ENCODE peak calls at places on chromosome 7, in four cellular contexts. One of them, this sample, is unnamed. For H3K9me3 and H3K4me1, the result is how much of the 10 kb centered on the place peaks cover.

GRCh38 chr7:32030904-32031692 is 39.1 kb downstream of the PDE1C start:
- DNase-seq in PC-9: no peak
- DNase-seq in SJSA1: no peak
- DNase-seq in right lobe of liver: no peak
- DNase-seq in this sample: no peak

GRCh38 chr7:1531263-1531978 is 919 bp downstream of the MAFK start:
- DNase-seq in SJSA1: no peak
- DNase-seq in PC-9: no peak
- DNase-seq in right lobe of liver: peak
- DNase-seq in this sample: peak

GRCh38 chr7:36137258-36137657 is 15.8 kb upstream of the EEPD1 start:
- DNase-seq in PC-9: no peak
- DNase-seq in SJSA1: no peak
- DNase-seq in right lobe of liver: no peak
- DNase-seq in this sample: no peak

GRCh38 chr7:155252388-155252957 is 45.2 kb upstream of the INSIG1 start:
- DNase-seq in PC-9: no peak
- DNase-seq in right lobe of liver: peak
- DNase-seq in SJSA1: no peak
- DNase-seq in this sample: no peak

GRCh38 chr7:8781166-8781565 is 347.8 kb downstream of the NXPH1 start:
- DNase-seq in SJSA1: no peak
- DNase-seq in PC-9: no peak
- DNase-seq in right lobe of liver: no peak
- DNase-seq in this sample: no peak

GRCh38 chr7:97016392-97017196 is 8.0 kb downstream of the DLX5 start:
- DNase-seq in right lobe of liver: no peak
- DNase-seq in SJSA1: peak
- DNase-seq in PC-9: no peak
- DNase-seq in this sample: peak

GRCh38 chr7:69941077-69941476 is 342.8 kb downstream of the AUTS2 start:
- DNase-seq in PC-9: no peak
- DNase-seq in right lobe of liver: no peak
- DNase-seq in SJSA1: no peak
- DNase-seq in this sample: no peak

GRCh38 chr7:29875741-29876140 is 69.4 kb downstream of the WIPF3 start:
- DNase-seq in right lobe of liver: no peak
- DNase-seq in SJSA1: no peak
- DNase-seq in PC-9: no peak
- DNase-seq in this sample: no peak

DNA sequence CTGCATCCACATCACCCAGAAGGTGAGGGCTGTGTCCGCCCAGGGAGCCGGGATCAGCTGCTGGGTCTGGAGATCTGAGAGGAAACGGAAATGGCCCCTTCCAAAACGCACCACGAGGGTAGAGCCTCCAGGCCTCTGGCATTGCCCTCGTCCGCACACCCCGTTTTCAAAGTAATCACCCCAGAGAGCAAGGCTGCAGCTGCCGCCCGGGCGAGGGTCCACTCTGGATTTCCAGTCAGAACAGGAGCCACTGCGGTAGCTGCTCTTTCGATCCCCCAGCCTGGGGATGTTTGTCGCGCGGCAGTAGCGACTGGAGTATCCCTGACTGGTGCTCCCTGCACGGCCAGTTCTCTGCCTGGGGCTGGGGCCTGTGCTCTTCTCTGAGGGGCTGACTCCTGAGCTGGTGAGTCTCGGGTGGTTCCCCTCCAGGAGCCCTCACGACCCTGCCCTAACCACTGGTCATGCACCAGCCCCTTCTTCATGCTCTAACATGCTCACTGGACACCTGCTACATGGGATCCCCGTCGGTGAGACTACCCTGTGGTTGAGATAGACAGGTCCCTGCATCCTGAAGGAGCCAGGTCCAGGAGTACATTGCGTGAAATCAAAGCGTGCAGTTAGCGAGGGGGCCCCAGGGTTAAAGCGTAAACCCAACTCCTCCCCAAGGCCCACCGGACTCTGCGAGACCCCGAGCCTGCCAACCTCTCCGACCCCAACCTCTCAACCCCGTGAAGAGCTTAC is 99.2 kb downstream of the FOXL3 start:
- DNase-seq in PC-9: no peak
- DNase-seq in right lobe of liver: peak
- DNase-seq in SJSA1: peak
- DNase-seq in this sample: peak
- H3K9me3 ChIP-seq in PC-9: under half
- H3K9me3 ChIP-seq in right lobe of liver: under half
- H3K9me3 ChIP-seq in SJSA1: under half
- H3K9me3 ChIP-seq in this sample: under half

GRCh38 chr7:50768470-50769159 is 14.1 kb downstream of the GRB10 start:
- DNase-seq in PC-9: no peak
- DNase-seq in right lobe of liver: no peak
- DNase-seq in SJSA1: no peak
- DNase-seq in this sample: no peak
- H3K4me1 ChIP-seq in PC-9: under half
- H3K4me1 ChIP-seq in right lobe of liver: under half
- H3K4me1 ChIP-seq in SJSA1: under half
- H3K4me1 ChIP-seq in this sample: under half

GRCh38 chr7:129886184-129886817 is 66.5 kb downstream of the UBE2H start:
- DNase-seq in SJSA1: no peak
- DNase-seq in right lobe of liver: no peak
- DNase-seq in PC-9: no peak
- DNase-seq in this sample: no peak

GRCh38 chr7:129889133-129889854 is 63.5 kb downstream of the UBE2H start:
- DNase-seq in SJSA1: no peak
- DNase-seq in right lobe of liver: no peak
- DNase-seq in PC-9: no peak
- DNase-seq in this sample: no peak

GRCh38 chr7:129887865-129888264 is 64.9 kb downstream of the UBE2H start:
- DNase-seq in SJSA1: no peak
- DNase-seq in PC-9: no peak
- DNase-seq in right lobe of liver: no peak
- DNase-seq in this sample: no peak

GRCh38 chr7:129884495-129884894 is 68.3 kb downstream of the UBE2H start:
- DNase-seq in PC-9: no peak
- DNase-seq in SJSA1: no peak
- DNase-seq in right lobe of liver: no peak
- DNase-seq in this sample: no peak

DNA sequence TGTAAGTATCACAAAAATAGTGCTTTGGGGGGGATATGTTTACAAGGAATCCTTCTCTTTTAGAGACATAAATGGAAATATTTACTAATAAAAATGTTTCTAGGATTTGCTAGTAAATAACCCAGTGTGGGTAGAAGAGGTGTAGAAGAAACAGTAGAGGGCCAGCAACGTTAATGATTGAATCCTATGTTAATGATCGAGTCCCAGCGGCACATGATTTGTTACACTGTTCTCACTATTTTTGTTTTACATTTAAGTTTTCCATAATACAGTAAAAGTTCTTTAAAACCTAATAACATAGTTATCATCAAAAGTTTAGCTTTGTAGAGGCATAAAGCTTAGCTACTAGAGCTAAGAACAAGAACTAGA is 66.0 kb downstream of the UBE2H start:
- DNase-seq in PC-9: no peak
- DNase-seq in SJSA1: no peak
- DNase-seq in right lobe of liver: no peak
- DNase-seq in this sample: no peak
- H3K27ac ChIP-seq in PC-9: no peak
- H3K27ac ChIP-seq in SJSA1: no peak
- H3K27ac ChIP-seq in right lobe of liver: no peak
- H3K27ac ChIP-seq in this sample: no peak

GRCh38 chr7:157821959-157822687 is 485.3 kb downstream of the DNAJB6 start:
- DNase-seq in SJSA1: no peak
- DNase-seq in PC-9: no peak
- DNase-seq in right lobe of liver: no peak
- DNase-seq in this sample: no peak
- H3K9me3 ChIP-seq in SJSA1: under half
- H3K9me3 ChIP-seq in PC-9: under half
- H3K9me3 ChIP-seq in right lobe of liver: under half
- H3K9me3 ChIP-seq in this sample: under half

GRCh38 chr7:101116898-101117297 is 10.0 kb upstream of the SERPINE1 start:
- DNase-seq in PC-9: no peak
- DNase-seq in SJSA1: no peak
- DNase-seq in right lobe of liver: no peak
- DNase-seq in this sample: no peak
- H3K4me1 ChIP-seq in PC-9: half or more
- H3K4me1 ChIP-seq in SJSA1: half or more
- H3K4me1 ChIP-seq in right lobe of liver: under half
- H3K4me1 ChIP-seq in this sample: under half

DNA sequence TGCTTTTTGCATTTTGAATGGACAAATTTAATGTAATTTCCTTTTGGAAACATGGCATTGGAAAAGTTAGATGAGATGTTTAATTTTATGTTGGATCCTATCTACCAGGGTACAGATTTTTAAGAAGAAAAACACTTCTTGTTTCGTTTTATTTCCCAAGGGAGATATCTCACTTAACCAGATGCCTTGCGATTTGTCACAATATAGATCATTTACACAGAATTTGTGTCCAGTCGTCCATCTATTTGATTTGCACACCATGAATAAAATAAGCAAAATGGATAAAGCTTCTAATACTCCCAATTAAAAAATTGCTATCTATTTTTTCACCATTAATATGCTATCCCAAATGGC is 25.7 kb downstream of the HDAC9 start:
- DNase-seq in SJSA1: no peak
- DNase-seq in right lobe of liver: no peak
- DNase-seq in PC-9: no peak
- DNase-seq in this sample: no peak
- H3K27ac ChIP-seq in SJSA1: peak
- H3K27ac ChIP-seq in right lobe of liver: no peak
- H3K27ac ChIP-seq in PC-9: no peak
- H3K27ac ChIP-seq in this sample: no peak

GRCh38 chr7:159013181-159013690 is 131.4 kb downstream of the VIPR2 start:
- DNase-seq in right lobe of liver: no peak
- DNase-seq in SJSA1: no peak
- DNase-seq in PC-9: no peak
- DNase-seq in this sample: peak
- H3K9me3 ChIP-seq in right lobe of liver: under half
- H3K9me3 ChIP-seq in SJSA1: under half
- H3K9me3 ChIP-seq in PC-9: under half
- H3K9me3 ChIP-seq in this sample: under half

GRCh38 chr7:66297579-66297978 is 92.4 kb downstream of the TPST1 start:
- DNase-seq in right lobe of liver: no peak
- DNase-seq in PC-9: no peak
- DNase-seq in SJSA1: no peak
- DNase-seq in this sample: no peak
- H3K4me1 ChIP-seq in right lobe of liver: under half
- H3K4me1 ChIP-seq in PC-9: under half
- H3K4me1 ChIP-seq in SJSA1: under half
- H3K4me1 ChIP-seq in this sample: under half

GRCh38 chr7:152056621-152057274 is 31.3 kb downstream of the GALNT11 start:
- DNase-seq in PC-9: no peak
- DNase-seq in right lobe of liver: no peak
- DNase-seq in SJSA1: no peak
- DNase-seq in this sample: no peak

GRCh38 chr7:152050547-152050971 is 25.1 kb downstream of the GALNT11 start:
- DNase-seq in SJSA1: peak
- DNase-seq in PC-9: no peak
- DNase-seq in right lobe of liver: no peak
- DNase-seq in this sample: no peak

GRCh38 chr7:152051968-152052367 is 26.5 kb downstream of the GALNT11 start:
- DNase-seq in PC-9: no peak
- DNase-seq in SJSA1: no peak
- DNase-seq in right lobe of liver: no peak
- DNase-seq in this sample: no peak

GRCh38 chr7:152052772-152053171 is 27.3 kb downstream of the GALNT11 start:
- DNase-seq in PC-9: no peak
- DNase-seq in SJSA1: no peak
- DNase-seq in right lobe of liver: no peak
- DNase-seq in this sample: no peak

GRCh38 chr7:152054377-152055230 is 29.1 kb downstream of the GALNT11 start:
- DNase-seq in right lobe of liver: peak
- DNase-seq in PC-9: no peak
- DNase-seq in SJSA1: no peak
- DNase-seq in this sample: no peak
- H3K27ac ChIP-seq in right lobe of liver: no peak
- H3K27ac ChIP-seq in PC-9: no peak
- H3K27ac ChIP-seq in SJSA1: no peak
- H3K27ac ChIP-seq in this sample: no peak

GRCh38 chr7:157641866-157642265 is 305.1 kb downstream of the DNAJB6 start:
- DNase-seq in PC-9: no peak
- DNase-seq in right lobe of liver: no peak
- DNase-seq in SJSA1: no peak
- DNase-seq in this sample: no peak

GRCh38 chr7:157646551-157646950 is 309.7 kb downstream of the DNAJB6 start:
- DNase-seq in right lobe of liver: no peak
- DNase-seq in PC-9: no peak
- DNase-seq in SJSA1: no peak
- DNase-seq in this sample: no peak

GRCh38 chr7:157644946-157645345 is 308.1 kb downstream of the DNAJB6 start:
- DNase-seq in right lobe of liver: no peak
- DNase-seq in SJSA1: no peak
- DNase-seq in PC-9: no peak
- DNase-seq in this sample: no peak

GRCh38 chr7:157643525-157643970 is 306.7 kb downstream of the DNAJB6 start:
- DNase-seq in PC-9: no peak
- DNase-seq in right lobe of liver: no peak
- DNase-seq in SJSA1: no peak
- DNase-seq in this sample: peak

DNA sequence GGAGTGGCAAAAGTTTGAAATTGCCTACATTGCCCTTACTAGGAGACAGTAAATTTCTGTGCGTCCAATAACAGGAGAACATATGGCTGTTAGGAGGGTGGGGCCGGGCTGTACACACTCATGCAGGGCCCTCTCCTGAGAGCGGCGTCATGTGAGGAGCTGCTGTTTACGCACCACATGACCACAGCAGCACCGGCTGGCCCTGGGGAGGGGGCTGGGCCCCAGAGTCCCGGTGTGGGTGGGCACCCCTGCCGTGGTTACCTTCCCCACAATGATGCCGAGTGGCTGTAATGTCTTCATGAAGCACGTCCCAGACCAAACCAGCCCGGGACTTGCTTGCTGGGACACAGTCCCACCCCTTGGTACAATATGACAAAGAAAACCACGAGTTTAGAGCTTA is 308.7 kb downstream of the DNAJB6 start:
- DNase-seq in PC-9: no peak
- DNase-seq in SJSA1: no peak
- DNase-seq in right lobe of liver: no peak
- DNase-seq in this sample: no peak
- H3K9me3 ChIP-seq in PC-9: under half
- H3K9me3 ChIP-seq in SJSA1: under half
- H3K9me3 ChIP-seq in right lobe of liver: under half
- H3K9me3 ChIP-seq in this sample: under half